ENCODE peak calls at places on chromosome 1, in nine cellular contexts. J is NCI-H1105 treated with DMSO at 0.1 percent for 48 hours; D is stomach; T is amniotic epithelial cell; X is activated CD8-positive, alpha-beta T cell treated with anti-CD3 and anti-CD28 coated beads, Interleukin-2, amount 10 ng/mL, durations not matched to agents 7 days and 5 days; Y is activated CD4-positive, alpha-beta T cell treated with anti-CD3 and anti-CD28 coated beads for 4 hours; P is iris pigment epithelial cell; L is SW 1271; C is activated B cell treated with CpG ODN at 0.5 μM for 24 hours. G is an unnamed sample.

GRCh38 chr1:228408869-228409805 is 2.5 kb upstream of the TRIM11 start:
- DNase-seq in J (no peak), D (no peak), T (no peak), X (no peak), Y (no peak), P (no peak), L (no peak), C (no peak), G (no peak)

GRCh38 chr1:209160230-209160629 is 423.3 kb upstream of the CAMK1G start:
- DNase-seq in J (no peak), D (no peak), T (no peak), X (no peak), Y (no peak), P (no peak), L (no peak), C (no peak), G (no peak)

GRCh38 chr1:31696246-31696645 is 7.6 kb downstream of the COL16A1 start:
- DNase-seq in J (peak; percentile 58), D (peak; percentile 79), T (no peak), X (no peak), Y (no peak), P (no peak), L (peak; percentile 6), C (no peak), G (peak; percentile 47)

GRCh38 chr1:8090241-8090702 is 64.2 kb upstream of the ERRFI1 start:
- DNase-seq in J (no peak), D (no peak), T (peak; percentile 98), X (no peak), Y (no peak), P (peak; percentile 98), L (peak; percentile 77), C (no peak), G (no peak)

GRCh38 chr1:168470821-168471473 is 72.8 kb downstream of the XCL2 start:
- DNase-seq in J (no peak), D (no peak), T (peak; percentile 97), X (no peak), Y (no peak), P (peak; percentile 92), L (peak; percentile 63), C (no peak), G (no peak)

GRCh38 chr1:193190096-193190744 is 3.8 kb upstream of the B3GALT2 start:
- DNase-seq in J (no peak), D (no peak), T (peak; percentile 76), X (no peak), Y (no peak), P (peak; percentile 55), L (no peak), C (no peak), G (no peak)

GRCh38 chr1:167594827-167595226 is 35.2 kb upstream of the RCSD1 start:
- DNase-seq in J (no peak), D (no peak), T (no peak), X (no peak), Y (no peak), P (no peak), L (no peak), C (no peak), G (no peak)

GRCh38 chr1:48817505-48818114 is 40.9 kb upstream of the BEND5 start:
- DNase-seq in J (peak; percentile 49), D (peak; percentile 71), T (peak; percentile 10), X (peak; percentile 23), Y (no peak), P (peak; percentile 43), L (peak; percentile 2), C (peak; percentile 50), G (peak; percentile 61)

G was measured in COR-L47.